ENCODE peak calls at places on chromosomes 3 and 15, in six cellular contexts. C is heart right ventricle, S is hepatocyte, Q is HCT116, U is BE2C, Z is A549. M is an unnamed sample. For H3K9me3, the result is how much of the 10 kb centered on the place peaks cover.

GRCh38 chr3:196632033-196632751 is 7.3 kb upstream of the NRROS start:
- DNase-seq in C (peak), S (peak), Q (peak), U (peak), Z (peak), M (peak)

GRCh38 chr15:74173545-74174215 is at the start of gene ISLR:
- DNase-seq in C (peak), S (peak), Q (no peak), U (peak), Z (no peak), M (peak)

GRCh38 chr3:56758539-56758981 is 43.2 kb downstream of the ARHGEF3 start:
- DNase-seq in C (no peak), S (peak), Q (peak), U (peak), Z (peak), M (no peak)

GRCh38 chr15:85607141-85607806 is 187.5 kb downstream of the KLHL25 start:
- DNase-seq in C (no peak), S (no peak), Q (no peak), U (no peak), Z (peak), M (no peak)

GRCh38 chr3:39548282-39548681 is 80.8 kb downstream of the MOBP start:
- DNase-seq in C (no peak), S (peak), Q (no peak), U (no peak), Z (no peak), M (no peak)

GRCh38 chr3:61876797-61877196 is 315.4 kb downstream of the PTPRG start:
- DNase-seq in C (no peak), S (no peak), Q (no peak), U (no peak), Z (no peak), M (no peak)

GRCh38 chr3:157136647-157137387 is 23.1 kb downstream of the CCNL1 start:
- DNase-seq in C (peak), S (peak), Q (no peak), U (no peak), Z (no peak), M (no peak)

GRCh38 chr15:50828610-50829206 is 63.2 kb upstream of the SPPL2A start:
- DNase-seq in C (no peak), S (peak), Q (peak), U (no peak), Z (peak), M (peak)

GRCh38 chr3:72639736-72640135 is 208.5 kb downstream of the SHQ1 start:
- DNase-seq in C (no peak), S (no peak), Q (no peak), U (no peak), Z (no peak), M (no peak)

GRCh38 chr15:78950343-78950742 is 5.5 kb upstream of the CTSH start:
- DNase-seq in C (no peak), S (peak), Q (no peak), U (no peak), Z (no peak), M (no peak)

GRCh38 chr15:66369773-66370651 is 13.5 kb upstream of the TIPIN start:
- DNase-seq in C (no peak), S (no peak), Q (no peak), U (no peak), Z (peak), M (no peak)
- H3K4me3 ChIP-seq in C (peak), S (no peak), Q (no peak), U (no peak), Z (peak), M (no peak)

DNA sequence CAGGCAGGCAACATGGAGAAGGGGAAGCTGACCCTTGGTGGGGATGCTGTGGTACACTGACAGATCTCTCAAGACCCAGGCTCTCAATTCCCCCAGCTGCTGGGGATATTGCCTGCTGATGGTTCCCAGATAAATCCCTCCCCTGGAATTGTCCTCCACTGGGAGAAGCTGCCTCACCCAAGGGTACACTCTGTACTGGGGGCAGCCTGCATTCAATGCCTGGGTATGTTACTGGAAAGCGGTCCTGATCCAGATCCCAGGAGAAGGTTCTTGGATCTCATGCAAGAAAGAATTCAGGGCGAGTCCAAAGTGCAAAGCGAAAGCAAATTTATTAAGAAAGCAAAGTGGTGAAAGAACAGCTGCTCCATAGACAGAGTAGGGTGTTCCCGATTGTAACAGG is 591.4 kb upstream of the ADAMTS9 start:
- DNase-seq in C (no peak), S (no peak), Q (no peak), U (peak), Z (no peak), M (no peak)
- H3K9me3 ChIP-seq in C (under half), S (under half), Q (under half), U (under half), Z (under half), M (under half)

GRCh38 chr3:66037330-66037985 is 1.3 kb downstream of the MAGI1 start:
- DNase-seq in C (peak), S (peak), Q (no peak), U (peak), Z (peak), M (peak)

GRCh38 chr3:66038726-66039589 is at the start of gene MAGI1:
- DNase-seq in C (peak), S (peak), Q (peak), U (peak), Z (peak), M (peak)

GRCh38 chr3:66038384-66038725 is 363 bp downstream of the MAGI1 start:
- DNase-seq in C (no peak), S (peak), Q (no peak), U (no peak), Z (no peak), M (no peak)

GRCh38 chr3:66036586-66037061 is 2.1 kb downstream of the MAGI1 start:
- DNase-seq in C (peak), S (peak), Q (no peak), U (no peak), Z (no peak), M (peak)

GRCh38 chr3:66037986-66038369 is 740 bp downstream of the MAGI1 start:
- DNase-seq in C (peak), S (peak), Q (no peak), U (peak), Z (no peak), M (peak)
- H3K4me3 ChIP-seq in C (peak), S (peak), Q (peak), U (peak), Z (peak), M (peak)

DNA sequence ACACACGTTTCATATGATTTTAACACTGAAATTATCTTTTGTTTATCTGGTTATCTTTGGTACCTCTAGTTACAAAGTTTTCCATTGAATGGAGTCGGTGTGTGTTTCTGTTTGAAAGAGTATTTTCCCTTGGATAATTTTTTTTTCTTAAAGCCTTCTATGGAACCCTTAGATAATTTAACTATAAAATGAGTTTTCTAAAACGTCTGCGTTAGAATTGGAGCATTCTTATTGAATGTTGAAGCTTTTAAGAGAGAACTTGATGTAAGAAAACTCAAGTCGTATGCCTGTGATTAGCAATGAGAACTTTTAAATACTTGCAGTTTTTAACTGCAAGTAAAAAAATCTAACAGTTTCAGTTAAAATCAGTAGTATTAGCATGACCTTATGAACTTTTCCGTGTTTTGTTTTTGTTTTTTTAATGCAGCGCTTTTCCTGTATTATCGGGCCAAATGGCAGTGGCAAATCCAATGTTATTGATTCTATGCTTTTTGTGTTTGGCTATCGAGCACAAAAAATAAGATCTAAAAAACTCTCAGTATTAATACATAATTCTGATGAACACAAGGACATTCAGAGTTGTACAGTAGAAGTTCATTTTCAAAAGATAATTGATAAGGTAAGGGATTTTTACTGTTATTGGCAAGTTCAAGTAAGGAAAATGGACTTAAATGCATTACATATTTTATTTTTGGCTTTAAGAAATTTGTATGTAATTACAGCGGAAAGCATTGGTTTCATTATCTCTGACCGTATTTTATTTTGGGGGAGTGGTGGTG is 3.0 kb downstream of the SMC4 start:
- DNase-seq in C (no peak), S (no peak), Q (no peak), U (no peak), Z (no peak), M (no peak)
- H3K9me3 ChIP-seq in C (under half), S (under half), Q (under half), U (under half), Z (under half), M (under half)

GRCh38 chr3:126529585-126530170 is 5.7 kb downstream of the CHST13 start:
- DNase-seq in C (no peak), S (no peak), Q (no peak), U (no peak), Z (no peak), M (no peak)
- H3K4me3 ChIP-seq in C (no peak), S (no peak), Q (no peak), U (no peak), Z (no peak), M (no peak)

GRCh38 chr15:93748710-93749109 is 482.7 kb upstream of the MCTP2 start:
- DNase-seq in C (no peak), S (no peak), Q (no peak), U (no peak), Z (no peak), M (no peak)
- H3K9me3 ChIP-seq in C (half or more), S (under half), Q (under half), U (under half), Z (under half), M (under half)